ENCODE peak calls at places on chromosomes 13 and 19, in seven cellular contexts. T is foreskin keratinocyte; P is pancreas; B is CD4-positive, alpha-beta T cell; U is CD8-positive, alpha-beta T cell; F is suprapubic skin; K is Peyer's patch. M is an unnamed sample.

GRCh38 chr19:39388657-39389056 is 2.2 kb downstream of the PAF1 start:
- DNase-seq in T (no peak), P (peak), B (no peak), U (no peak), F (no peak), K (no peak), M (no peak)

GRCh38 chr19:14091885-14092462 is 1.4 kb upstream of the SAMD1 start:
- DNase-seq in T (no peak), P (no peak), B (peak), U (peak), F (peak), K (peak), M (no peak)

GRCh38 chr13:84933797-84934196 is 865.4 kb downstream of the SLITRK6 start:
- DNase-seq in T (no peak), P (no peak), B (no peak), U (no peak), F (no peak), K (no peak), M (no peak)

GRCh38 chr13:112233256-112233655 is 142.9 kb upstream of the SPACA7 start:
- DNase-seq in T (no peak), P (no peak), B (no peak), U (no peak), F (no peak), K (peak), M (no peak)

GRCh38 chr13:107211073-107211472 is 643.1 kb upstream of the ARGLU1 start:
- DNase-seq in T (peak), P (peak), B (peak), U (no peak), F (peak), K (peak), M (peak)

GRCh38 chr19:38538793-38539528 is 78.8 kb downstream of the MAP4K1 start:
- DNase-seq in T (no peak), P (no peak), B (no peak), U (no peak), F (no peak), K (no peak), M (no peak)

GRCh38 chr19:4295972-4296771 is 6.0 kb downstream of the TMIGD2 start:
- DNase-seq in T (no peak), P (no peak), B (no peak), U (no peak), F (no peak), K (no peak), M (no peak)

GRCh38 chr13:73224708-73225107 is 165.9 kb downstream of the KLF5 start:
- DNase-seq in T (no peak), P (no peak), B (no peak), U (no peak), F (no peak), K (no peak), M (no peak)

GRCh38 chr19:31572671-31573298 is 223.5 kb upstream of the TSHZ3 start:
- DNase-seq in T (no peak), P (no peak), B (no peak), U (no peak), F (no peak), K (no peak), M (no peak)

GRCh38 chr19:45405435-45406164 is 731 bp upstream of the PPP1R13L start:
- DNase-seq in T (peak), P (peak), B (peak), U (peak), F (peak), K (peak), M (peak)

GRCh38 chr19:18610556-18611326 is 1.9 kb upstream of the TMEM59L start:
- DNase-seq in T (no peak), P (no peak), B (no peak), U (no peak), F (no peak), K (no peak), M (no peak)

GRCh38 chr19:35587326-35587725 is 1.4 kb downstream of the PMIS2 start:
- DNase-seq in T (no peak), P (no peak), B (no peak), U (no peak), F (no peak), K (no peak), M (no peak)

GRCh38 chr19:57812201-57812600 is 2.5 kb downstream of the ZNF552 start:
- DNase-seq in T (no peak), P (no peak), B (no peak), U (no peak), F (no peak), K (no peak), M (no peak)

GRCh38 chr13:21079761-21080730 is 18.7 kb upstream of the LATS2 start:
- DNase-seq in T (peak), P (no peak), B (no peak), U (no peak), F (no peak), K (no peak), M (peak)

GRCh38 chr19:58248886-58249285 is 20.2 kb downstream of the ZNF544 start:
- DNase-seq in T (no peak), P (no peak), B (no peak), U (no peak), F (no peak), K (no peak), M (no peak)

DNA sequence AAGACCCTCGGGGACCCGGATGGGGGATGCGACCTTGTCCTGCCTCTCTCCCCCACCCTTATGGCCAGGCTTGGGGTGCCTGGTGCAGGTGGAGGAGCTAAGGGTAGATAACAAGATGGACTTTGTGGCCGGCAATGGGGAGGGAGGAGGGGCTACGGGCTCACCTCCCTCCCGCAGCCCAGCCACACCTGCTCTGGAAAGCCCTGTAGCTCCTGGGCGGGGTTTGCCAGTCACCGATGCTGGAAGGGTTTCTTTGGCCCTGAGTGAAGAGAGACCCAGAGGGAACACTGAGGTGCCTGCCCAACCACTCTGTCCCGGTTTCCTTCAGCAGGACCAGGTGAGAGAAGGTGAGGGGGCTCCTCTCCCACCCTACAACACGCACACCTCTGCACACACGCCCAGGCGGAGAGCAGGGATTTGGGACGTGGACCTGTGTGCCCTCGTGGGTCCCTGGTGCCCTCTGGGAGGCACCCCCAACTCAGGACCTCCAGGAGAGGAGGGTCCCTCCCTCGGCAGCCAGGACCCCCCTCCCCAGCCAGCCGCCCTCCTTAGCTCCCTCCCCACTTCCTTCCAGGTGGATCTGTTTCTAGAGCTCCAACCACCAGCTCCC is at the start of gene FUT2:
- DNase-seq in T (peak), P (peak), B (no peak), U (no peak), F (no peak), K (peak), M (no peak)
- H3K27ac ChIP-seq in T (peak), P (peak), B (no peak), U (no peak), F (peak), K (no peak), M (peak)

GRCh38 chr13:30685320-30685859 is 50.0 kb upstream of the ALOX5AP start:
- DNase-seq in T (no peak), P (no peak), B (no peak), U (no peak), F (no peak), K (no peak), M (no peak)

GRCh38 chr13:30685987-30686386 is 49.4 kb upstream of the ALOX5AP start:
- DNase-seq in T (no peak), P (no peak), B (no peak), U (no peak), F (no peak), K (no peak), M (no peak)

GRCh38 chr13:30689752-30690151 is 45.6 kb upstream of the ALOX5AP start:
- DNase-seq in T (no peak), P (no peak), B (no peak), U (no peak), F (no peak), K (no peak), M (no peak)

GRCh38 chr13:30692108-30692507 is 43.2 kb upstream of the ALOX5AP start:
- DNase-seq in T (no peak), P (no peak), B (no peak), U (no peak), F (no peak), K (no peak), M (no peak)

DNA sequence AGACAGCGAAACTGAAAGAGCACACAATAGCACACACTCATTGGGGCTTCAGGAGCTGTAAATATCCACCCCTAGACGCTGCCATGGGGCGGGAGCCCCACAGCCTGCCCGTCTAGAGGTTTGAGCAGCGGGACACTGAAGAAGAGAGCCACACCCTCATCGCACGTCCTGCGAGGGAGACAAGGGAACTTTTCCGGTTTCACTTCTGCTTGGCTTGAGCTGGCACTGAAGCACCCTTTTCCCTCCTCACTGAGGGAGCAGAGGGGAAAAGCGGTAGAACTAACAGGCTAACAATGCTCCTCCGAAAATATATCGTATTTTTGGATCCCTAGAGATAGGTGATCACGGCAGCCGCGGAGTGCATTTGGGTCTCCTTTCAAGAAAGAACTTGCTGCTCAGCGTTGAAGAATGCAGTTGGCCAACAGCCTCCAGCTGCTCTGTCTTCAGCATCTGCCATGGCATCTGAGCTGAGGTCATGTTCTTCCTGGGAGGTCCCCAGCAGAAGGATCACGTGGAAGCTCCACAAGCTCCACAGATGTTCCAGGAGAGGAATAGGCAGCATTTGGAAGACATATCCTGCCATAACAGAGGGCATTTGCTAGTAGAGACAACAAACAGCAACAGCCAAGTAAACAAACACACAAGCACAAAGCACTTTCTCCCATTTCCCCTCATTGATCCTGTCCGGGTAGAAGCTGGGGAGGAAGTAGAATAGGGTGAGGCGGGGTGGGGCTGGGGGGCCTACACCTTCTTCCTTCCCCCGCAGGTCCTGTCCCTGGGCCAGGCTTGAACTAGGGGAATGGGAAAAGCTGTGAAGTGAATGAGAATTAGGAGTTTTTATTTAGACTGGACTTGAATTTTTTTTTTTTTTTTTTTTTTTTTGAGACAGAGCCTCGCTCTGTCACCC is 44.8 kb upstream of the ALOX5AP start:
- DNase-seq in T (peak), P (no peak), B (no peak), U (no peak), F (peak), K (peak), M (no peak)
- H3K27ac ChIP-seq in T (no peak), P (peak), B (no peak), U (no peak), F (peak), K (peak), M (peak)

DNA sequence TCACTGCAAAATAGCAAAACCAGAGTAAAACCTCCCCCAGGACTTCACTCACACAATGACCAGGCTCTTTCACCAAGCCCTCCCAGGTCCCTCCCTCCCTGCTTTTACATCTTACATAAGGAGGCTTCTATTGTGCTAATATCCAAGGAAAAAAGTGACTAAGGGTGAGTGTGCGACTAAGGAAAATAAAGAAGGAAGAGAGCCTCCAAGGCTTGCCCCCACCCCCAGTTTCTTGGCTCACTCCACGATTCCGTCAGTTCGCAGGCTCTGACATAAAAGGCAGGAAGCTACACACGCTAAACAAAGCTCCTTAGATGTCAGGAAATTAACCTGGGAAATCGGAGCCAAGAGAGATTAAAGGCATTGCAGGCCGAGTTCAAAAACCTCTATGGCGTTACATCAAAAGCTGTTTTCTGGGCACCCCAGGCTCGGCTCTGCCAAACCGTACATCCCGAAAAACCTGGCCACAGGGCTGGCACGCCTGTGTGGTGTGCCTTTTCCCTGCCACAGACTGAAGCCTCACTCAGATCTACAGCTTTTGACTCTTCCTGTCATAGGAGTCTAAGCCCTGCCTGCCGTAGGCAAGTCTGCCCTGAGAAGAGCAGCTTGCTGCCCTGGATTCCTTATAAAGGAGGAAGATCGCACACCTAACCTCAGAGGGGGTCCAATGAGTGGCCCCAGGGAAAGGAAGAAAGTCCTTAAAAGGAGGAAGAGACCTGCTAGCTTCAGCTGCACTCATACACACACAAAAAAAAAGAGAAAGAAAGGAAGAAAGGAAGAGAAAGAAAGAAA is 67.0 kb upstream of the SERP2 start:
- DNase-seq in T (peak), P (no peak), B (no peak), U (no peak), F (no peak), K (peak), M (peak)
- H3K27ac ChIP-seq in T (peak), P (peak), B (no peak), U (no peak), F (peak), K (peak), M (peak)

GRCh38 chr13:109154146-109154545 is 524.7 kb downstream of the MYO16 start:
- DNase-seq in T (peak), P (no peak), B (no peak), U (no peak), F (no peak), K (no peak), M (no peak)
- H3K27ac ChIP-seq in T (peak), P (no peak), B (no peak), U (no peak), F (no peak), K (no peak), M (no peak)

DNA sequence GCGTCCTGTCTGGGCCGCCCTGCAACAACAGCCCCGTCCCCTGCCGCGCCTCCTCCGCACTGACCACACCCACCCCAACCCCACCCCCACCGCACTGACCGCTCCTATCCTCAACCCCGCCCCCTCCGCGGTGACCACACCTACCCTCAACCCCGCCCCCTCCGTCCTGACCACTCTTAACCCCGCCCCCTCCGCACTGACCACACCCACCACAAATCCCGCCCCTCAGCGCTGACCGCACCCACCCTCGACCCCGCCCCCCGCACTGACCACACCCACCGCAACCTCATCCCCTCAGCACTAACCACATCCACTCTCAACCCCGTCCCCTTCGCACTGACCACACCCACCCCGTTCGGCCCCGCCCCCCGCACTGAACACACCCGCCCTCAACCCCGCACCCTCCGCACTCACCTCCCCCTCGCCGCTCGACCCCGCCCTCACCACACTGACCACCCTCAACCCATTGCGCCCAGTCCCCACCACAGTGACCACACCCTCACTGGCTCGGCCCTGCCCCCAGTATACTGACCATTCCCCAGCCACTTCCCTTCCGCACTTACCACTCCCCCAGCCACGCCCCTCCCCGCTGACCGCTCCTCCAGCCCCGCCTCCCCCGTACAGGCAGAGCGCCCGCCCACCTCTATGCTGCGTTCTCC is 8.2 kb downstream of the F2RL3 start:
- DNase-seq in T (peak), P (peak), B (peak), U (peak), F (peak), K (peak), M (no peak)
- H3K27ac ChIP-seq in T (peak), P (peak), B (no peak), U (no peak), F (peak), K (peak), M (no peak)